ENCODE peak calls at places on chromosomes 2 and 18, in seven cellular contexts. I is mesendoderm, J is OCI-LY7, E is ascending aorta, T is WERI-Rb-1, X is astrocyte, P is tibial artery. D is an unnamed sample.

GRCh38 chr2:23531881-23532280 is 146.9 kb downstream of the KLHL29 start:
- DNase-seq in T (no peak), X (no peak), J (no peak), I (no peak), P (no peak), E (no peak), D (no peak)

GRCh38 chr2:241810304-241811208 is 1.6 kb downstream of the NEU4 start:
- DNase-seq in X (no peak), T (peak; percentile 6), J (no peak), I (no peak), E (no peak), P (peak; percentile 14), D (peak; percentile 24)

GRCh38 chr18:48851563-48851962 is 99.2 kb downstream of the SMAD7 start:
- DNase-seq in I (no peak), X (no peak), E (no peak), T (no peak), J (no peak), P (peak; percentile 59), D (no peak)

GRCh38 chr2:174775586-174775985 is 11.3 kb upstream of the CHRNA1 start:
- DNase-seq in E (no peak), P (no peak), X (peak; percentile 26), I (peak; percentile 80), T (no peak), J (no peak), D (no peak)

GRCh38 chr2:203527719-203528118 is 7.4 kb downstream of the RAPH1 start:
- DNase-seq in T (no peak), E (no peak), X (no peak), J (no peak), I (no peak), P (no peak), D (no peak)

GRCh38 chr18:79508565-79509535 is 113.1 kb downstream of the NFATC1 start:
- DNase-seq in E (no peak), T (no peak), J (no peak), X (no peak), P (peak; percentile 26), I (no peak), D (no peak)

GRCh38 chr2:144479138-144479537 is 40.8 kb downstream of the ZEB2 start:
- DNase-seq in T (no peak), E (no peak), I (peak; percentile 97), X (peak; percentile 88), P (no peak), J (no peak), D (no peak)

GRCh38 chr2:32617790-32618189 is 10.1 kb upstream of the TTC27 start:
- DNase-seq in T (no peak), I (no peak), E (no peak), J (no peak), X (no peak), P (no peak), D (no peak)

GRCh38 chr2:159613515-159614336 is 2.6 kb downstream of the BAZ2B start:
- DNase-seq in P (no peak), T (no peak), I (no peak), J (no peak), X (peak; percentile 32), E (no peak), D (no peak)

DNA sequence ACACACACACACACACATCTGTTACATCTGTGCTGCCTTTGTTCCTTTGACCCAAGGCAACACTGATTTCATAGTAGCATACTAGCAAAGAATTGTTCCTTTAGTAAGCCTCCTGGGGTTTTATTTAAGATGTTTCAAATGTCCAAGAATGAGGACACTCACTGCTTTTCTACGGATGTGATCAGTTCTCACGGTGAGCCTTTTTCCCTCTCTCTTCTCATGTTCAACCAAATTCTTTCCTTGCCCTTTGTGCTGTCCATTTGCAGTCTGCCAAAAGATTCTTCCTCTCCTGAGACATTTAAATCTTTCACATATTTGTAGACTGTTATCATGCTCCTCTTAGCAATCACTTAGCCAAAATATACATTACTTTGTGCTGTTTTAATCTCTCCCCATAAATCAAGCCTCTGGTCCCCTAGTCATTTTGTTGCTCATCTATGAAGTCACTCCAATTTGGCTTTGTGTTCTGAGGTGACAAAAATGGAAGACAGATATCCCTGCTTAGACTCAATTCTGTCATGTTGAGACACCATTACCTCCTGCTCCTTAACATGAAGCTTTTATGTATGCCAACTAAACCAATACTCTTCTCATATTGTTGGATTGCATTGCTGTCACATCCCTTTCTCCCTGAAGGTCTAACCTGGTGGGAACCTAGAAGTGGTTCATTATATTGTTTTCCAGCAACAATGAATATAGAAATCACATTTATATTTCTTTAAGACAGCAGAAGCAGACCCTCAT is 1605.3 kb upstream of the ACVR2A start:
- DNase-seq in T (no peak), J (no peak), I (peak; percentile 1), P (no peak), E (no peak), X (peak; percentile 89), D (no peak)
- H3K27ac ChIP-seq in T (no peak overlapping the region), J (no peak overlapping the region), I (no peak overlapping the region), P (no peak overlapping the region), E (no peak overlapping the region), X (peak overlapping the region; percentile 36), D (no peak overlapping the region)

GRCh38 chr2:47076126-47076506 is 79.0 kb downstream of the STPG4 start:
- DNase-seq in X (no peak), J (no peak), P (no peak), T (no peak), I (no peak), E (no peak), D (peak; percentile 36)

GRCh38 chr2:47078541-47079482 is 76.3 kb downstream of the STPG4 start:
- DNase-seq in I (no peak), T (no peak), P (no peak), X (no peak), E (no peak), J (no peak), D (no peak)

GRCh38 chr2:47076586-47077441 is 78.3 kb downstream of the STPG4 start:
- DNase-seq in P (peak; percentile 63), T (no peak), I (peak; percentile 93), E (peak; percentile 47), J (no peak), X (peak; percentile 98), D (peak; percentile 23)

GRCh38 chr2:47075361-47076125 is 79.6 kb downstream of the STPG4 start:
- DNase-seq in X (no peak), P (no peak), T (no peak), J (no peak), E (no peak), I (peak; percentile 67), D (no peak)

GRCh38 chr2:47077442-47078117 is 77.5 kb downstream of the STPG4 start:
- DNase-seq in P (no peak), J (no peak), I (peak; percentile 59), T (no peak), X (no peak), E (no peak), D (peak; percentile 30)
- H3K27ac ChIP-seq in P (peak overlapping the region; percentile 95), J (no peak overlapping the region), I (peak overlapping the region; percentile 64), T (no peak overlapping the region), X (peak overlapping the region; percentile 97), E (peak overlapping the region; percentile 94), D (no peak overlapping the region)

DNA sequence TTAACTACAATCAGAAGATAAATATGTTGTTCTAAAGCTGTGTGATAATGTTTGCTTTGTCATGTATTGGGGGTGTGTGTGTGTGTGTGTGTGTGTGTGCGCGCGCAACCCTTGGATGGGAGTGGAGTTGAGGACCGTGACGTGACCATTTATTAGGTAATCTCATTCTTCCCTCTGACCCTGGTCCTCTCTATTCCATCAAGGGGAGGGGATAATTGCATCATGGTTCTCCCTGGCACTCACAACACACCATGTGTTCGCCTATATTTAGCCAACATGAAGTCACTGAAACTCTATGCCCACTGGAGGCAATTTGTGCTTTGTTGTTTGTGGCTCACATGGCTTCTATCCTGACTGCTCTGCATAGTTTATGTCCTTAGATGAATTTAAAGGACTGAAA is 79.7 kb upstream of the LRPPRC start:
- DNase-seq in X (peak; percentile 41), E (no peak), P (peak; percentile 35), T (no peak), I (no peak), J (no peak), D (no peak)
- H3K27ac ChIP-seq in X (no peak overlapping the region), E (no peak overlapping the region), P (peak overlapping the region; percentile 67), T (no peak overlapping the region), I (no peak overlapping the region), J (no peak overlapping the region), D (no peak overlapping the region)

GRCh38 chr2:40418614-40419013 is 33.3 kb downstream of the SLC8A1 start:
- DNase-seq in T (peak; percentile 27), E (no peak), I (no peak), J (no peak), P (no peak), X (no peak), D (no peak)
- H3K27ac ChIP-seq in T (no peak overlapping the region), E (peak overlapping the region; percentile 27), I (no peak overlapping the region), J (no peak overlapping the region), P (peak overlapping the region; percentile 79), X (no peak overlapping the region), D (no peak overlapping the region)

GRCh38 chr2:233058717-233059546 is 1.2 kb upstream of the INPP5D start:
- DNase-seq in X (no peak), J (no peak), E (no peak), I (no peak), T (no peak), P (no peak), D (no peak)
- H3K27ac ChIP-seq in X (no peak overlapping the region), J (no peak overlapping the region), E (no peak overlapping the region), I (no peak overlapping the region), T (no peak overlapping the region), P (no peak overlapping the region), D (peak overlapping the region; percentile 58)

D was measured in pancreas.